ENCODE peak calls at places on chromosomes 3 and 15, in nine cellular contexts. U, Z, C, B, O, S, D, W and T are unnamed samples. For H3K27me3, the result is how much of the 10 kb centered on the place peaks cover.

GRCh38 chr15:44832068-44832467 is 95.7 kb downstream of the TRIM69 start:
- DNase-seq in Z (no peak), B (no peak), O (no peak), D (no peak), W (no peak), C (no peak), U (no peak), S (no peak), T (no peak)

GRCh38 chr15:78389356-78389755 is 48.7 kb upstream of the IREB2 start:
- DNase-seq in Z (no peak), S (no peak), O (no peak), W (no peak), D (no peak), U (no peak), B (peak), C (no peak), T (no peak)

GRCh38 chr15:40590635-40591105 is 3.4 kb upstream of the KNL1 start:
- DNase-seq in B (peak), C (no peak), D (no peak), S (no peak), O (no peak), Z (no peak), W (no peak), U (no peak), T (no peak)

GRCh38 chr3:13844286-13844685 is 35.6 kb downstream of the WNT7A start:
- DNase-seq in C (no peak), U (no peak), S (no peak), D (no peak), W (no peak), O (no peak), Z (no peak), B (no peak), T (no peak)

GRCh38 chr3:186180891-186181471 is 72.1 kb upstream of the ETV5 start:
- DNase-seq in S (no peak), O (no peak), B (no peak), D (no peak), Z (no peak), U (no peak), C (no peak), W (no peak), T (no peak)

GRCh38 chr15:68154923-68155559 is 50.1 kb downstream of the CALML4 start:
- DNase-seq in W (peak), O (no peak), U (peak), S (no peak), B (peak), Z (peak), D (peak), C (no peak), T (no peak)

GRCh38 chr3:46481636-46482035 is 16.1 kb upstream of the RTP3 start:
- DNase-seq in S (no peak), O (no peak), U (no peak), D (no peak), W (no peak), Z (no peak), C (no peak), B (no peak), T (no peak)

GRCh38 chr3:151428386-151428785 is 32.5 kb downstream of the IGSF10 start:
- DNase-seq in B (no peak), O (no peak), S (no peak), U (no peak), C (no peak), D (no peak), W (no peak), Z (no peak), T (no peak)

GRCh38 chr3:26437678-26438077 is 184.9 kb upstream of the LRRC3B start:
- DNase-seq in Z (no peak), D (no peak), U (no peak), W (no peak), S (no peak), O (no peak), C (no peak), B (no peak), T (no peak)

GRCh38 chr3:177134166-177134565 is 63.1 kb downstream of the TBL1XR1 start:
- DNase-seq in W (peak), D (no peak), C (no peak), Z (no peak), O (no peak), B (no peak), S (no peak), U (no peak), T (no peak)

GRCh38 chr3:102536479-102536878 is 101.7 kb downstream of the ZPLD1 start:
- DNase-seq in S (no peak), Z (no peak), B (no peak), W (peak), C (no peak), O (no peak), D (no peak), U (no peak), T (no peak)

GRCh38 chr15:58758141-58758540 is 8.6 kb upstream of the ADAM10 start:
- DNase-seq in B (no peak), Z (no peak), C (no peak), O (no peak), U (no peak), D (no peak), W (no peak), S (no peak), T (no peak)

GRCh38 chr3:162338514-162338913 is 841.9 kb downstream of the OTOL1 start:
- DNase-seq in U (no peak), D (no peak), Z (no peak), W (no peak), B (no peak), S (no peak), O (no peak), C (no peak), T (no peak)

GRCh38 chr15:52005748-52006701 is 13.0 kb upstream of the MAPK6 start:
- DNase-seq in B (no peak), C (no peak), D (no peak), U (no peak), Z (no peak), O (no peak), W (peak), S (no peak), T (no peak)

GRCh38 chr3:98449606-98450193 is 13.3 kb upstream of the OR5K1 start:
- DNase-seq in S (no peak), Z (no peak), U (no peak), O (no peak), D (no peak), B (no peak), C (no peak), W (no peak), T (no peak)

GRCh38 chr15:82128401-82129143 is 82.8 kb upstream of the MEX3B start:
- DNase-seq in Z (no peak), B (no peak), D (no peak), U (no peak), W (no peak), S (no peak), C (no peak), O (no peak), T (no peak)

GRCh38 chr3:34948431-34948971 is 690.8 kb upstream of the ARPP21 start:
- DNase-seq in S (no peak), Z (no peak), C (no peak), O (no peak), D (no peak), B (no peak), W (no peak), U (no peak), T (no peak)

GRCh38 chr3:138936763-138937689 is 9.9 kb downstream of the FOXL2 start:
- DNase-seq in U (peak), B (no peak), Z (no peak), W (no peak), C (no peak), S (no peak), O (no peak), D (peak), T (no peak)

GRCh38 chr15:96418146-96418545 is 87.6 kb downstream of the NR2F2 start:
- DNase-seq in U (no peak), D (no peak), O (no peak), S (no peak), B (no peak), C (no peak), Z (no peak), W (no peak), T (no peak)
- H3K27me3 ChIP-seq in U (under half), D (under half), O (half or more), S (under half), B (under half), C (under half), Z (half or more), W (under half), T (under half)

GRCh38 chr3:100311011-100311410 is 23.5 kb upstream of the NIT2 start:
- DNase-seq in S (no peak), Z (no peak), C (no peak), O (no peak), W (no peak), D (no peak), B (no peak), U (no peak), T (no peak)

GRCh38 chr3:100317928-100318327 is 16.6 kb upstream of the NIT2 start:
- DNase-seq in Z (no peak), S (no peak), B (no peak), W (no peak), C (no peak), U (no peak), O (no peak), D (no peak), T (no peak)

GRCh38 chr3:100319951-100320350 is 14.6 kb upstream of the NIT2 start:
- DNase-seq in U (no peak), B (no peak), S (no peak), C (no peak), Z (no peak), O (no peak), D (no peak), W (no peak), T (no peak)

GRCh38 chr3:100316656-100317069 is 17.9 kb upstream of the NIT2 start:
- DNase-seq in B (no peak), Z (no peak), U (peak), C (no peak), O (no peak), S (no peak), W (peak), D (peak), T (no peak)
- TF ChIP-seq POLR2A in B (no peak), Z (no peak), U (no peak), C (no peak), O (no peak), S (no peak), W (no peak), D (no peak), T (no peak)

GRCh38 chr15:66241301-66241700 is 12.2 kb downstream of the MEGF11 start:
- DNase-seq in B (no peak), W (no peak), Z (no peak), C (no peak), S (no peak), O (no peak), U (no peak), D (no peak), T (no peak)
- H3K27me3 ChIP-seq in B (under half), W (under half), Z (under half), C (under half), S (under half), O (under half), U (under half), D (under half), T (under half)

GRCh38 chr3:4985330-4986174 is 6.3 kb downstream of the BHLHE40 start:
- DNase-seq in S (peak), C (no peak), D (peak), W (peak), B (no peak), Z (peak), U (peak), O (no peak), T (no peak)
- TF ChIP-seq POLR2A in S (no peak), C (no peak), D (no peak), W (no peak), B (no peak), Z (no peak), U (no peak), O (no peak), T (no peak)

DNA sequence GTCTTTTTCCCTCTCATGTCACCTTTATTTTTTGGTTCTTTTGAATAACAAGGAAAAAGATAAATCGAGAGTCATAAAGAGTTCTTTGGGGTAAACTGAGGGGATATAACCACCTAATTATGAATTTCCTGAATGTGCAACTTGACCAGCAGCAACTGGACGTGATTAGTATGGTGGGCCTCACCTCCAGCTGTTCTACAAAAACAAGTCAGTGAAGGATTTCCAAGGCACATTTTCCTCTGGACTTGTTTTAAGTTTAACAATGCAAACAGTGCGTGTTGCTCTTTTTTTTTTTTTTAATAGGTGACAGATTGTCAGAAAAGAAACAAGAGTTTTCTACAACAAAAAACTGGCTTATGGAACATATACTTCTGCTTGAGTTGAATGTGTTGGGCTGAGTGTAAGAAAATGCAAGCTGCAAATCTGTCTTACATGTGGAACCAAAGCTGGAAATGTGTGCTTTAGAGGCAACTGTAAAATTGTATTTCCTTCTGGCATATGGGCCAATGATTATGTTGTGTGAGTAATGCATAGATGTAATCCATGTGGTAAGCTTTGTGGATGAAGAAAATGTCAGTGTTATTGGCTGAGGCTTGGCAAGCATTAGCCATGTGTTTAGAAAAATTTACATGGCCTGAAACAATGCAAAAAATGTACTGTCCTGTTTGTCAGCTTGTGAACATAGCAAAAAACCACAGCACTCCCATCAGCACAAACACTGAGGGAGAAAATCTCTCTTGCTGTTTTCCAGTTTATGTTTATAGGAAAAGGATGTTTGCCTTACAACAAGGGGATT is 44.5 kb upstream of the FNDC3B start:
- DNase-seq in Z (no peak), C (no peak), O (no peak), D (no peak), S (no peak), U (no peak), W (no peak), B (no peak), T (no peak)
- H3K27me3 ChIP-seq in Z (under half), C (under half), O (under half), D (under half), S (under half), U (under half), W (under half), B (under half), T (under half)

DNA sequence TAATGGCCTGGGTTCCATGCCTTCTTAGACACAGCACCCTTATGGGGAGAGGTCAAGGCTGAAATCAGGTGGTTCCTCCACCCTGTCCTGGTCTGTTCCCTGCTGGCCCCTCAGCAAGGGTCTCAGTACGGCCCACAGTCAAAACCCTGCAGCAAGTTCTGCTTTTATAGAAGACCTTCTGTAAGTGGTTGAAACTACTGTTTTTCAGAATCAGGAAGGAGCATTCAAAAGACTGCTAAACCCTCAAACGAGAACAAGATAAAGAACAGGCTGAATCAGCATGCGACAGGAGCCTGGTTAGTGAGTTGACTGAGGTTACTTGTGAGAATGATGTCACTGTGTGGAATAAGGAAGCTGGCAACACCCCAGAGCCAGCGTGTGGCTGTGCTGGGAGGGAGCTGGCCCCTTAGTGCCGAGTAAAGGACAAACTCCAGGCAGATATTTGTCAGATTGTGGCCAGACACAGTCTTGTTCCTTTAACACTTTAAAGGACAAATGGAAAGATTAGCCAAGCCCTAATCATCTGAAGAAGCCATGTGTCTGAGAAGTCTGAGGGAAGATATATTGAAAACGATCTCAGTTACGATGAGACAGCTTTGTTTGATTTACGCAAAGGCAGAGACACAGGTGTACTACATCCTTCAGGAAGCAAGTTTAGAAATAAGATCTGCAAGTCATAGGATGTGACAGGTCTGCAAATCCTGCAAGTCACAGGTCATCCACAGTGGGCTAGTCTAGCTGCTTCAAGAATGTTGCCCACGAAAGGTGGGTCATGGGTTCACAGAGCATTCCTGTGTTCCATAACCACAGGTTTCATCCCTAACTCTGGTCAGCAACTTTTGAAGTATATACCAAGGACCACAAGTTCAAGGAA is 54.0 kb downstream of the B3GNT5 start:
- DNase-seq in S (peak), D (no peak), W (no peak), Z (peak), C (peak), B (peak), U (peak), O (peak), T (peak)
- TF ChIP-seq POLR2A in S (no peak), D (no peak), W (no peak), Z (no peak), C (peak), B (no peak), U (peak), O (no peak), T (no peak)

GRCh38 chr3:53506110-53506762 is 11.8 kb downstream of the CACNA1D start:
- DNase-seq in W (no peak), U (no peak), B (no peak), O (no peak), C (no peak), Z (no peak), S (no peak), D (no peak), T (no peak)
- H3K27me3 ChIP-seq in W (under half), U (under half), B (under half), O (under half), C (under half), Z (under half), S (under half), D (under half), T (under half)

DNA sequence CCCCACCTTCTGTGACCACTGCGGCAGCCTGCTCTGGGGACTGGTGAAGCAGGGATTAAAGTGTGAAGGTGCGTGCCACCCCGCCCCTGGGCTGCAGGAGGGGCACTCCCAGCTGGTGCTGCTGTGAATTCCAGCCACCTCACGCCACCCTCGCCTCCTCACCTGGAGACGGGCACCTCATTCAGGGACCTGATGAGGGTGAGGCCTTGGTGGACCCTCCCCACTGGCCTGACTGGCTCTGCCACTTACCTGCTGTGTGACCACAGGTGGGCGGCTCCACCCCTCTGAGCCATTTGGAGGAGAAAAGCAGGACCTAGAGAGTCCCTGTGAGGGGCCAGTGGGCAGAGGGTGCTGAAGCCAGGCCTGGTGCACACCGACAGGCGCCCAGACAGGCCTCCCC is 22.5 kb downstream of the PRKCD start:
- DNase-seq in U (no peak), C (no peak), O (no peak), Z (no peak), B (no peak), D (no peak), S (no peak), W (no peak), T (no peak)
- TF ChIP-seq POLR2A in U (no peak), C (no peak), O (no peak), Z (no peak), B (no peak), D (no peak), S (no peak), W (no peak), T (no peak)

GRCh38 chr3:47586746-47587145 is 8.1 kb upstream of the CSPG5 start:
- DNase-seq in Z (no peak), B (no peak), W (no peak), U (no peak), O (no peak), S (no peak), C (no peak), D (no peak), T (no peak)
- H3K27me3 ChIP-seq in Z (under half), B (under half), W (under half), U (under half), O (under half), S (under half), C (under half), D (under half), T (under half)

GRCh38 chr3:52361454-52361853 is 45.3 kb downstream of the DNAH1 start:
- DNase-seq in U (no peak), O (no peak), W (no peak), B (no peak), Z (no peak), C (no peak), D (no peak), S (no peak), T (no peak)

GRCh38 chr3:52358362-52358940 is 42.3 kb downstream of the DNAH1 start:
- DNase-seq in Z (no peak), S (no peak), W (no peak), U (no peak), B (no peak), C (no peak), O (no peak), D (no peak), T (no peak)

GRCh38 chr3:52361011-52361410 is 44.9 kb downstream of the DNAH1 start:
- DNase-seq in Z (no peak), U (no peak), S (no peak), C (no peak), D (no peak), W (no peak), O (no peak), B (no peak), T (no peak)

GRCh38 chr3:52357151-52358080 is 41.3 kb downstream of the DNAH1 start:
- DNase-seq in S (no peak), D (no peak), Z (no peak), B (no peak), W (no peak), O (no peak), U (no peak), C (no peak), T (no peak)

GRCh38 chr3:52359116-52359855 is 43.2 kb downstream of the DNAH1 start:
- DNase-seq in Z (no peak), W (no peak), U (no peak), S (no peak), D (no peak), B (no peak), C (no peak), O (no peak), T (no peak)
- TF ChIP-seq POLR2A in Z (no peak), W (no peak), U (no peak), S (no peak), D (no peak), B (no peak), C (no peak), O (no peak), T (no peak)